ENCODE peak calls at places on chromosomes 11 and 22, in eight cellular contexts. One of them, this sample, is unnamed.

GRCh38 chr11:57638811-57639320 is 10.8 kb downstream of the YPEL4 start:
- DNase-seq in right atrium auricular region: no peak
- DNase-seq in fibroblast of lung: no peak
- DNase-seq in pancreas: peak; percentile 70
- DNase-seq in spleen: no peak
- DNase-seq in transverse colon: no peak
- DNase-seq in CD8-positive, alpha-beta T cell: no peak
- DNase-seq in astrocyte: no peak
- DNase-seq in this sample: no peak

GRCh38 chr22:40183029-40183581 is 5.4 kb downstream of the TNRC6B start:
- DNase-seq in fibroblast of lung: peak; percentile 80
- DNase-seq in astrocyte: peak; percentile 89
- DNase-seq in right atrium auricular region: no peak
- DNase-seq in transverse colon: peak; percentile 33
- DNase-seq in pancreas: no peak
- DNase-seq in CD8-positive, alpha-beta T cell: no peak
- DNase-seq in spleen: no peak
- DNase-seq in this sample: peak; percentile 96

GRCh38 chr22:45163417-45164216 is at the start of gene NUP50:
- DNase-seq in right atrium auricular region: peak; percentile 93
- DNase-seq in astrocyte: peak; percentile 83
- DNase-seq in fibroblast of lung: peak; percentile 97
- DNase-seq in pancreas: peak; percentile 99
- DNase-seq in spleen: peak; percentile 98
- DNase-seq in transverse colon: peak; percentile 97
- DNase-seq in CD8-positive, alpha-beta T cell: peak; percentile 96
- DNase-seq in this sample: peak; percentile 95

GRCh38 chr22:27115816-27116256 is 458.4 kb downstream of the MIAT start:
- DNase-seq in spleen: no peak
- DNase-seq in fibroblast of lung: no peak
- DNase-seq in astrocyte: peak; percentile 96
- DNase-seq in right atrium auricular region: no peak
- DNase-seq in pancreas: no peak
- DNase-seq in CD8-positive, alpha-beta T cell: no peak
- DNase-seq in transverse colon: no peak
- DNase-seq in this sample: no peak

GRCh38 chr22:27074016-27074415 is 416.6 kb downstream of the MIAT start:
- DNase-seq in right atrium auricular region: no peak
- DNase-seq in astrocyte: peak; percentile 48
- DNase-seq in spleen: no peak
- DNase-seq in transverse colon: no peak
- DNase-seq in CD8-positive, alpha-beta T cell: no peak
- DNase-seq in fibroblast of lung: no peak
- DNase-seq in pancreas: no peak
- DNase-seq in this sample: no peak

GRCh38 chr11:94010136-94010535 is 11.0 kb upstream of the HEPHL1 start:
- DNase-seq in pancreas: no peak
- DNase-seq in CD8-positive, alpha-beta T cell: no peak
- DNase-seq in fibroblast of lung: no peak
- DNase-seq in astrocyte: no peak
- DNase-seq in spleen: no peak
- DNase-seq in right atrium auricular region: no peak
- DNase-seq in transverse colon: no peak
- DNase-seq in this sample: no peak

GRCh38 chr11:112195906-112196305 is 20.6 kb downstream of the BCO2 start:
- DNase-seq in fibroblast of lung: no peak
- DNase-seq in CD8-positive, alpha-beta T cell: no peak
- DNase-seq in spleen: no peak
- DNase-seq in transverse colon: no peak
- DNase-seq in astrocyte: peak; percentile 36
- DNase-seq in right atrium auricular region: no peak
- DNase-seq in pancreas: no peak
- DNase-seq in this sample: no peak

GRCh38 chr11:61928606-61929005 is 11.2 kb upstream of the RAB3IL1 start:
- DNase-seq in CD8-positive, alpha-beta T cell: no peak
- DNase-seq in fibroblast of lung: peak; percentile 33
- DNase-seq in astrocyte: no peak
- DNase-seq in spleen: no peak
- DNase-seq in right atrium auricular region: no peak
- DNase-seq in pancreas: no peak
- DNase-seq in transverse colon: no peak
- DNase-seq in this sample: no peak

GRCh38 chr11:113690619-113691569 is 15.2 kb downstream of the TMPRSS5 start:
- DNase-seq in astrocyte: peak; percentile 79
- DNase-seq in right atrium auricular region: no peak
- DNase-seq in CD8-positive, alpha-beta T cell: no peak
- DNase-seq in spleen: no peak
- DNase-seq in pancreas: peak; percentile 57
- DNase-seq in transverse colon: peak; percentile 80
- DNase-seq in fibroblast of lung: peak; percentile 44
- DNase-seq in this sample: no peak

GRCh38 chr11:1964955-1965354 is 17.8 kb downstream of the MRPL23 start:
- DNase-seq in right atrium auricular region: no peak
- DNase-seq in CD8-positive, alpha-beta T cell: no peak
- DNase-seq in astrocyte: no peak
- DNase-seq in fibroblast of lung: no peak
- DNase-seq in spleen: no peak
- DNase-seq in transverse colon: no peak
- DNase-seq in pancreas: peak; percentile 22
- DNase-seq in this sample: no peak

GRCh38 chr11:8247312-8247711 is 16.4 kb downstream of the LMO1 start:
- DNase-seq in transverse colon: peak; percentile 38
- DNase-seq in astrocyte: no peak
- DNase-seq in fibroblast of lung: no peak
- DNase-seq in spleen: peak; percentile 76
- DNase-seq in CD8-positive, alpha-beta T cell: no peak
- DNase-seq in pancreas: no peak
- DNase-seq in right atrium auricular region: no peak
- DNase-seq in this sample: no peak

GRCh38 chr11:10591741-10592140 is 23.3 kb upstream of the LYVE1 start:
- DNase-seq in astrocyte: no peak
- DNase-seq in right atrium auricular region: no peak
- DNase-seq in pancreas: no peak
- DNase-seq in spleen: no peak
- DNase-seq in transverse colon: no peak
- DNase-seq in CD8-positive, alpha-beta T cell: no peak
- DNase-seq in fibroblast of lung: no peak
- DNase-seq in this sample: no peak

GRCh38 chr11:73175551-73176144 is 33.5 kb upstream of the FCHSD2 start:
- DNase-seq in astrocyte: no peak
- DNase-seq in CD8-positive, alpha-beta T cell: no peak
- DNase-seq in right atrium auricular region: no peak
- DNase-seq in fibroblast of lung: no peak
- DNase-seq in transverse colon: no peak
- DNase-seq in pancreas: no peak
- DNase-seq in spleen: peak; percentile 55
- DNase-seq in this sample: no peak

DNA sequence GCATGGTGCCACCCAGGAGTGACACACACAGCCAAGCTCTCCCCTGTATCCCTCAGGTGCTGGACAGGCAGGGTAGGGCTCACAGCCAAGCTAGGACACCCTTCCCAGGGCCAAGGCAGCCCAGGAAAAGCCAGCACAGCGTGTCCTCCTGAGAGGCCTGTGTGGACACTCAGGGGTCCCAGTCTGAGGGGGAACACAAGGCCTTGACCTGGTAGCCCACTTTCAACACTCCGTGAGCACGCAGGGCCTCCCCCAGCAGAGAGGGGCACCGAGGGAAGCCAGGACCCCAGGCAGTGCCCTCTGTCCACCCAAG is 24.9 kb downstream of the OSBPL5 start:
- DNase-seq in fibroblast of lung: no peak
- DNase-seq in CD8-positive, alpha-beta T cell: no peak
- DNase-seq in right atrium auricular region: no peak
- DNase-seq in transverse colon: no peak
- DNase-seq in astrocyte: no peak
- DNase-seq in spleen: no peak
- DNase-seq in pancreas: peak; percentile 44
- DNase-seq in this sample: no peak
- H3K27me3 ChIP-seq in fibroblast of lung: no peaks in the 10 kb centered on the region
- H3K27me3 ChIP-seq in CD8-positive, alpha-beta T cell: no peaks in the 10 kb centered on the region
- H3K27me3 ChIP-seq in right atrium auricular region: no peaks in the 10 kb centered on the region
- H3K27me3 ChIP-seq in transverse colon: no peaks in the 10 kb centered on the region
- H3K27me3 ChIP-seq in astrocyte: no peaks in the 10 kb centered on the region
- H3K27me3 ChIP-seq in spleen: no peaks in the 10 kb centered on the region
- H3K27me3 ChIP-seq in pancreas: no peaks in the 10 kb centered on the region
- H3K27me3 ChIP-seq in this sample: no peaks in the 10 kb centered on the region

GRCh38 chr11:117171648-117172051 is 6.9 kb upstream of the SIDT2 start:
- DNase-seq in right atrium auricular region: no peak
- DNase-seq in fibroblast of lung: peak; percentile 12
- DNase-seq in spleen: no peak
- DNase-seq in transverse colon: no peak
- DNase-seq in CD8-positive, alpha-beta T cell: no peak
- DNase-seq in astrocyte: peak; percentile 50
- DNase-seq in pancreas: no peak
- DNase-seq in this sample: no peak

GRCh38 chr11:117170210-117170609 is 8.3 kb upstream of the SIDT2 start:
- DNase-seq in spleen: no peak
- DNase-seq in CD8-positive, alpha-beta T cell: no peak
- DNase-seq in transverse colon: no peak
- DNase-seq in fibroblast of lung: no peak
- DNase-seq in pancreas: no peak
- DNase-seq in right atrium auricular region: no peak
- DNase-seq in astrocyte: no peak
- DNase-seq in this sample: no peak

GRCh38 chr11:117172678-117173421 is 5.7 kb upstream of the SIDT2 start:
- DNase-seq in right atrium auricular region: no peak
- DNase-seq in astrocyte: no peak
- DNase-seq in spleen: no peak
- DNase-seq in fibroblast of lung: no peak
- DNase-seq in transverse colon: no peak
- DNase-seq in CD8-positive, alpha-beta T cell: no peak
- DNase-seq in pancreas: no peak
- DNase-seq in this sample: no peak

GRCh38 chr11:117169726-117170125 is 8.8 kb upstream of the SIDT2 start:
- DNase-seq in transverse colon: no peak
- DNase-seq in CD8-positive, alpha-beta T cell: no peak
- DNase-seq in fibroblast of lung: no peak
- DNase-seq in spleen: no peak
- DNase-seq in pancreas: no peak
- DNase-seq in right atrium auricular region: no peak
- DNase-seq in astrocyte: no peak
- DNase-seq in this sample: no peak

DNA sequence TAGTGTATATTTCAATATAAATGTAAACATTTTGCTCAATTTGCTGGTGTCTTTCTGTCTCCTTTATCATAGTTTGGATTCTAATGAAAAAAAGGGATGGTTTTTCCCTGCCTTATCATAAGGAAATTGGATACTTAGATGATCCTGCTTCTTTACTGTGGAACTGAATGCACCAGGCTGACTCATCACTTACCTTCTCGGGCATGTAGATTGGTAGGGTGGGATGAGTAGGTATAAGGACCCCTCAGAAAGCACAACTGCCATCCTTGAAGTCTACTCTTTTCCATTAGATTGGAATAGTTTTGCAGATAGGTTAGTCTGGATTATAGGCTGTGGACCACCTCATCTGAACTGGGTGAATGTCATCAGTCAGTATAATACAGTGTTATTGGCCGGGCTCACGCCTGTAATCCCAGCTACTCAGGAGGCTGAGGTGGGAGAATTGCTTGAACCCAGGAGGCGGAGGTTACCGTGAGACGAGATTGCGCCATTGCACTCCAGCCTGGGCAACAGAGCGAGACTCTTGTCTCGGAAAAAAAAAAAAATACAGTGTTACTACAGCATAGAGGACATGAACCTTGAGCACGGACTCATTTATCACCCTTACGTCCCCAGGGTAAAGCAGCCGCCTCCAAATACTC is 7.4 kb upstream of the SIDT2 start:
- DNase-seq in CD8-positive, alpha-beta T cell: no peak
- DNase-seq in right atrium auricular region: no peak
- DNase-seq in spleen: no peak
- DNase-seq in astrocyte: no peak
- DNase-seq in fibroblast of lung: no peak
- DNase-seq in transverse colon: no peak
- DNase-seq in pancreas: no peak
- DNase-seq in this sample: no peak
- H3K36me3 ChIP-seq in CD8-positive, alpha-beta T cell: peaks cover 14% of the 10 kb centered on the region
- H3K36me3 ChIP-seq in right atrium auricular region: peaks cover 38% of the 10 kb centered on the region
- H3K36me3 ChIP-seq in spleen: peaks cover 12% of the 10 kb centered on the region
- H3K36me3 ChIP-seq in astrocyte: peaks cover 20% of the 10 kb centered on the region
- H3K36me3 ChIP-seq in fibroblast of lung: peaks cover 8% of the 10 kb centered on the region
- H3K36me3 ChIP-seq in transverse colon: peaks cover 15% of the 10 kb centered on the region
- H3K36me3 ChIP-seq in pancreas: peaks cover 27% of the 10 kb centered on the region
- H3K36me3 ChIP-seq in this sample: peaks cover 43% of the 10 kb centered on the region

DNA sequence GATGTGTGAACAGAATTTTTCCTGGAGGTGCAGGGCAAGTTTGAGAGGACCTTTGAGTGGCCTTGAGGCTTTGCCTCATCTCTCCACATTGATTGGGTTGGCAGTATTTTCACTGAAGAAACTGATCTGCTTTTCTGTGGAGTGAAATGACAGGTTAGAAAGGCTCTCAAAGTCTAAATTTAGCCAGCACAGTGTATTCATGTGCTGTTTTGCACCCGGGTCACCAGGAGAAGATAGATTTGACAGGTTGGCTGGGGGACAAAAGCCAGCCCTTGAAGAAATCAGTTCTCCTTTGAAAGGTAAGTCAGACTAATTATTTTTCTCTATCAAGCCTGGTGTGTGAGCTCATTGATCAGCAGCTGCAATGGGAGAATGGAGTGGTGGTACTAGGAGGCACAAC is 152.9 kb downstream of the DBX1 start:
- DNase-seq in fibroblast of lung: no peak
- DNase-seq in astrocyte: no peak
- DNase-seq in CD8-positive, alpha-beta T cell: no peak
- DNase-seq in pancreas: no peak
- DNase-seq in spleen: no peak
- DNase-seq in right atrium auricular region: no peak
- DNase-seq in transverse colon: no peak
- DNase-seq in this sample: no peak
- H3K4me1 ChIP-seq in fibroblast of lung: no peaks in the 10 kb centered on the region
- H3K4me1 ChIP-seq in astrocyte: no peaks in the 10 kb centered on the region
- H3K4me1 ChIP-seq in CD8-positive, alpha-beta T cell: no peaks in the 10 kb centered on the region
- H3K4me1 ChIP-seq in pancreas: peaks cover 63% of the 10 kb centered on the region
- H3K4me1 ChIP-seq in spleen: no peaks in the 10 kb centered on the region
- H3K4me1 ChIP-seq in right atrium auricular region: no peaks in the 10 kb centered on the region
- H3K4me1 ChIP-seq in transverse colon: peaks cover 5% of the 10 kb centered on the region
- H3K4me1 ChIP-seq in this sample: peaks cover 23% of the 10 kb centered on the region

GRCh38 chr11:64711944-64712306 is 11.1 kb downstream of the NRXN2 start:
- DNase-seq in fibroblast of lung: no peak
- DNase-seq in astrocyte: no peak
- DNase-seq in transverse colon: no peak
- DNase-seq in right atrium auricular region: no peak
- DNase-seq in CD8-positive, alpha-beta T cell: no peak
- DNase-seq in pancreas: no peak
- DNase-seq in spleen: no peak
- DNase-seq in this sample: no peak

GRCh38 chr11:64714664-64715063 is 8.3 kb downstream of the NRXN2 start:
- DNase-seq in astrocyte: no peak
- DNase-seq in right atrium auricular region: no peak
- DNase-seq in spleen: no peak
- DNase-seq in transverse colon: no peak
- DNase-seq in fibroblast of lung: no peak
- DNase-seq in CD8-positive, alpha-beta T cell: no peak
- DNase-seq in pancreas: no peak
- DNase-seq in this sample: no peak

GRCh38 chr11:64712430-64713030 is 10.5 kb downstream of the NRXN2 start:
- DNase-seq in transverse colon: no peak
- DNase-seq in right atrium auricular region: no peak
- DNase-seq in CD8-positive, alpha-beta T cell: no peak
- DNase-seq in pancreas: peak; percentile 75
- DNase-seq in spleen: no peak
- DNase-seq in astrocyte: no peak
- DNase-seq in fibroblast of lung: no peak
- DNase-seq in this sample: no peak

GRCh38 chr11:64713781-64714363 is 9.1 kb downstream of the NRXN2 start:
- DNase-seq in spleen: no peak
- DNase-seq in transverse colon: no peak
- DNase-seq in right atrium auricular region: no peak
- DNase-seq in fibroblast of lung: no peak
- DNase-seq in pancreas: no peak
- DNase-seq in CD8-positive, alpha-beta T cell: no peak
- DNase-seq in astrocyte: no peak
- DNase-seq in this sample: no peak

GRCh38 chr11:64713031-64713780 is 9.8 kb downstream of the NRXN2 start:
- DNase-seq in spleen: no peak
- DNase-seq in transverse colon: peak; percentile 26
- DNase-seq in pancreas: no peak
- DNase-seq in right atrium auricular region: no peak
- DNase-seq in fibroblast of lung: peak; percentile 31
- DNase-seq in astrocyte: peak; percentile 22
- DNase-seq in CD8-positive, alpha-beta T cell: no peak
- DNase-seq in this sample: no peak
- H3K27me3 ChIP-seq in spleen: peaks cover 85% of the 10 kb centered on the region
- H3K27me3 ChIP-seq in transverse colon: peaks cover 100% of the 10 kb centered on the region
- H3K27me3 ChIP-seq in pancreas: no peaks in the 10 kb centered on the region
- H3K27me3 ChIP-seq in right atrium auricular region: peaks cover 22% of the 10 kb centered on the region
- H3K27me3 ChIP-seq in fibroblast of lung: peaks cover 43% of the 10 kb centered on the region
- H3K27me3 ChIP-seq in astrocyte: peaks cover 22% of the 10 kb centered on the region
- H3K27me3 ChIP-seq in CD8-positive, alpha-beta T cell: peaks cover 14% of the 10 kb centered on the region
- H3K27me3 ChIP-seq in this sample: peaks cover 53% of the 10 kb centered on the region

This sample was measured in HAP-1.